ENCODE peak calls at places on chromosomes 7 and 10, in five cellular contexts. One of them, this sample, is unnamed.
A peak's percentile ranks its signal among the peaks of the same experiment; 100 is the strongest.

GRCh38 chr7:3897430-3898385 is 596.7 kb downstream of the SDK1 start:
- DNase-seq in spleen: no peak
- DNase-seq in K562: peak; percentile 45
- DNase-seq in Panc1: peak; percentile 35
- DNase-seq in HepG2: peak; percentile 29
- DNase-seq in this sample: no peak

GRCh38 chr7:18866359-18867036 is 250.9 kb downstream of the TWIST1 start:
- DNase-seq in spleen: no peak
- DNase-seq in K562: no peak
- DNase-seq in Panc1: peak; percentile 45
- DNase-seq in HepG2: no peak
- DNase-seq in this sample: no peak

GRCh38 chr10:35265435-35265834 is 70.9 kb upstream of the CCNY start:
- DNase-seq in spleen: no peak
- DNase-seq in K562: no peak
- DNase-seq in Panc1: no peak
- DNase-seq in HepG2: peak; percentile 15
- DNase-seq in this sample: peak; percentile 56

GRCh38 chr7:85065888-85066485 is 120.9 kb downstream of the SEMA3D start:
- DNase-seq in spleen: no peak
- DNase-seq in K562: no peak
- DNase-seq in Panc1: no peak
- DNase-seq in HepG2: no peak
- DNase-seq in this sample: no peak

GRCh38 chr10:12978885-12979284 is 22.6 kb downstream of the CCDC3 start:
- DNase-seq in spleen: no peak
- DNase-seq in K562: no peak
- DNase-seq in Panc1: no peak
- DNase-seq in HepG2: no peak
- DNase-seq in this sample: no peak

GRCh38 chr7:107879400-107880035 is 11.5 kb upstream of the DLD start:
- DNase-seq in spleen: no peak
- DNase-seq in K562: peak; percentile 57
- DNase-seq in Panc1: peak; percentile 56
- DNase-seq in HepG2: peak; percentile 49
- DNase-seq in this sample: no peak

GRCh38 chr7:1236132-1236655 is 3.5 kb downstream of the UNCX start:
- DNase-seq in spleen: no peak
- DNase-seq in K562: no peak
- DNase-seq in Panc1: no peak
- DNase-seq in HepG2: peak; percentile 20
- DNase-seq in this sample: no peak

GRCh38 chr7:126228356-126229061 is 1024.2 kb downstream of the GRM8 start:
- DNase-seq in spleen: no peak
- DNase-seq in K562: no peak
- DNase-seq in Panc1: no peak
- DNase-seq in HepG2: no peak
- DNase-seq in this sample: no peak

GRCh38 chr7:71408276-71408675 is 276.3 kb downstream of the GALNT17 start:
- DNase-seq in spleen: no peak
- DNase-seq in K562: no peak
- DNase-seq in Panc1: no peak
- DNase-seq in HepG2: no peak
- DNase-seq in this sample: no peak

GRCh38 chr10:88651131-88651541 is 13.1 kb upstream of the LIPF start:
- DNase-seq in spleen: no peak
- DNase-seq in K562: no peak
- DNase-seq in Panc1: peak; percentile 36
- DNase-seq in HepG2: no peak
- DNase-seq in this sample: no peak

GRCh38 chr7:137618748-137619147 is 228.0 kb downstream of the DGKI start:
- DNase-seq in spleen: no peak
- DNase-seq in K562: no peak
- DNase-seq in Panc1: no peak
- DNase-seq in HepG2: no peak
- DNase-seq in this sample: no peak

GRCh38 chr7:57388761-57389160 is 61.2 kb upstream of the ZNF716 start:
- DNase-seq in spleen: no peak
- DNase-seq in K562: no peak
- DNase-seq in Panc1: no peak
- DNase-seq in HepG2: no peak
- DNase-seq in this sample: no peak

GRCh38 chr10:45001382-45002148 is 842 bp downstream of the ZNF22 start:
- DNase-seq in spleen: peak; percentile 89
- DNase-seq in K562: peak; percentile 50
- DNase-seq in Panc1: peak; percentile 62
- DNase-seq in HepG2: no peak
- DNase-seq in this sample: peak; percentile 81

GRCh38 chr10:93030409-93030808 is 30.2 kb upstream of the CYP26C1 start:
- DNase-seq in spleen: no peak
- DNase-seq in K562: no peak
- DNase-seq in Panc1: no peak
- DNase-seq in HepG2: peak; percentile 20
- DNase-seq in this sample: no peak

GRCh38 chr7:11706666-11707605 is 125.1 kb downstream of the THSD7A start:
- DNase-seq in spleen: no peak
- DNase-seq in K562: no peak
- DNase-seq in Panc1: no peak
- DNase-seq in HepG2: no peak
- DNase-seq in this sample: peak; percentile 46

GRCh38 chr10:1255166-1255565 is 199.0 kb downstream of the WDR37 start:
- DNase-seq in spleen: peak; percentile 58
- DNase-seq in K562: no peak
- DNase-seq in Panc1: no peak
- DNase-seq in HepG2: no peak
- DNase-seq in this sample: no peak

GRCh38 chr10:123995461-123996131 is 97.8 kb downstream of the CHST15 start:
- DNase-seq in spleen: peak; percentile 91
- DNase-seq in K562: no peak
- DNase-seq in Panc1: peak; percentile 56
- DNase-seq in HepG2: peak; percentile 49
- DNase-seq in this sample: peak; percentile 83

GRCh38 chr10:48985621-48986158 is 46.0 kb upstream of the LRRC18 start:
- DNase-seq in spleen: no peak
- DNase-seq in K562: no peak
- DNase-seq in Panc1: no peak
- DNase-seq in HepG2: no peak
- DNase-seq in this sample: no peak

GRCh38 chr7:113629244-113629643 is 289.6 kb downstream of the PPP1R3A start:
- DNase-seq in spleen: no peak
- DNase-seq in K562: no peak
- DNase-seq in Panc1: no peak
- DNase-seq in HepG2: no peak
- DNase-seq in this sample: no peak

GRCh38 chr7:105352018-105352612 is 36.6 kb downstream of the SRPK2 start:
- DNase-seq in spleen: peak; percentile 87
- DNase-seq in K562: no peak
- DNase-seq in Panc1: no peak
- DNase-seq in HepG2: no peak
- DNase-seq in this sample: no peak

GRCh38 chr10:58755688-58756087 is 243.0 kb downstream of the BICC1 start:
- DNase-seq in spleen: no peak
- DNase-seq in K562: no peak
- DNase-seq in Panc1: no peak
- DNase-seq in HepG2: no peak
- DNase-seq in this sample: no peak

GRCh38 chr10:76779821-76780281 is 857.8 kb downstream of the KCNMA1 start:
- DNase-seq in spleen: no peak
- DNase-seq in K562: no peak
- DNase-seq in Panc1: no peak
- DNase-seq in HepG2: no peak
- DNase-seq in this sample: no peak

GRCh38 chr7:55545496-55545895 is 26.8 kb downstream of the VOPP1 start:
- DNase-seq in spleen: no peak
- DNase-seq in K562: no peak
- DNase-seq in Panc1: no peak
- DNase-seq in HepG2: no peak
- DNase-seq in this sample: no peak

GRCh38 chr7:106443156-106443555 is 158.4 kb upstream of the NAMPT start:
- DNase-seq in spleen: no peak
- DNase-seq in K562: no peak
- DNase-seq in Panc1: no peak
- DNase-seq in HepG2: no peak
- DNase-seq in this sample: no peak
- TF ChIP-seq POLR2AphosphoS5 in spleen: no peak
- TF ChIP-seq POLR2AphosphoS5 in K562: no peak
- TF ChIP-seq POLR2AphosphoS5 in Panc1: no peak
- TF ChIP-seq POLR2AphosphoS5 in HepG2: no peak
- TF ChIP-seq POLR2AphosphoS5 in this sample: no peak

DNA sequence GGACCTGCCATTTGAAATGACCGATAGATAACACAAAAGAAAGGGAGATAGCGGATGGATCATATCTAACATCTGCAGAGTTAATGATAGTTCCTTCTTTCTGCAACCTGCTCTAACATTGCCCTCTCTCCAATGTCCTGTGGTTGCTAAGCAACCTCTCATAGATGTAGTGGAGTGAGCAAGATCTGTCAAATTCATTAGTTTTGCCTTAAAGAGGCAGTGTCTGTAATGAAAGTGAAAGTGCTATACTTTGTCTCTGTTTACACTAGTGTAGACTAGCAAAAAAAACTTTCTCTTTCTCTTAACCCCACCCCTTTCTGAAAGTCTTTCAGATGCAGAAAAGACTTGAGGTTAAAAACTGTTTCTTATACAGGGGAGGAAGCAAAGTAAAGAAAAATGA is 1196.9 kb downstream of the SORCS3 start:
- DNase-seq in spleen: no peak
- DNase-seq in K562: no peak
- DNase-seq in Panc1: no peak
- DNase-seq in HepG2: peak; percentile 6
- DNase-seq in this sample: no peak
- TF ChIP-seq POLR2AphosphoS5 in spleen: no peak
- TF ChIP-seq POLR2AphosphoS5 in K562: no peak
- TF ChIP-seq POLR2AphosphoS5 in Panc1: no peak
- TF ChIP-seq POLR2AphosphoS5 in HepG2: no peak
- TF ChIP-seq POLR2AphosphoS5 in this sample: no peak

GRCh38 chr10:43399911-43400310 is 9.1 kb downstream of the HNRNPF start:
- DNase-seq in spleen: no peak
- DNase-seq in K562: no peak
- DNase-seq in Panc1: no peak
- DNase-seq in HepG2: no peak
- DNase-seq in this sample: no peak

GRCh38 chr10:43396928-43397624 is 11.9 kb downstream of the HNRNPF start:
- DNase-seq in spleen: peak; percentile 97
- DNase-seq in K562: no peak
- DNase-seq in Panc1: no peak
- DNase-seq in HepG2: peak; percentile 92
- DNase-seq in this sample: peak; percentile 95

GRCh38 chr10:43401627-43402026 is 7.4 kb downstream of the HNRNPF start:
- DNase-seq in spleen: no peak
- DNase-seq in K562: peak; percentile 12
- DNase-seq in Panc1: no peak
- DNase-seq in HepG2: no peak
- DNase-seq in this sample: no peak

GRCh38 chr10:43396061-43396927 is 12.7 kb downstream of the HNRNPF start:
- DNase-seq in spleen: peak; percentile 95
- DNase-seq in K562: peak; percentile 96
- DNase-seq in Panc1: no peak
- DNase-seq in HepG2: peak; percentile 79
- DNase-seq in this sample: peak; percentile 85

GRCh38 chr10:43398939-43399871 is 9.8 kb downstream of the HNRNPF start:
- DNase-seq in spleen: no peak
- DNase-seq in K562: peak; percentile 20
- DNase-seq in Panc1: no peak
- DNase-seq in HepG2: peak; percentile 79
- DNase-seq in this sample: no peak
- TF ChIP-seq POLR2AphosphoS5 in spleen: no peak
- TF ChIP-seq POLR2AphosphoS5 in K562: no peak
- TF ChIP-seq POLR2AphosphoS5 in Panc1: peak; percentile 2
- TF ChIP-seq POLR2AphosphoS5 in HepG2: no peak
- TF ChIP-seq POLR2AphosphoS5 in this sample: no peak

DNA sequence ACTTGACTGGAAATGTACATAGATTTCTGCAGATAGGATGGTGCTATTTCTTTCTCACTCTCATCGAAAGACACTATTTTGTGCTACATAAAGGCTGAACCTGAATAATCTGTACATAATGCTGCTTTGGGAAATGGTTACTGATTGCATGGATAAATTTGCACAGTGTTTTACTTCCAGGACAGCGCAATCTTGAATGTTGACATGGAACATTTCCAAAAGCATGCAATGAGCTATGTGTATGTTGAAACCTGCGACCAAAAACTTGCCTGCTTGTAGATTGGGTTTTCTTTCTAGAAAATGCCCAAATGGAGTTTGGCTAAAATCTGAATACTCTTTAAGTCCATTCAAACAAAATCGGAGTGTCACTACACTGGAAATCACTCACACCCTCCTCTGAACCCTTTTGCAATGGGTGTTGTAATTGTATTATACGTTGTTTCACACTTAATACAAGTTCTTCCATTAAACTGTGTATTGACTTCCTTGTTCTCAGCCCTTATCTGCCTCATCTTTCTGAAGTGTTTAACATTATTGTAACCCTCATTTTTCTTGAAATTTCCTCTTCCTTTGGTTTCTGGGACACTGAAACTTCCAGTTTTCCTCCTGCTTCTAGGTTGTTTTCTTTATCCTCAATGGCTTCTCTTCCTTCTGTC is 73.7 kb upstream of the CAPZA2 start:
- DNase-seq in spleen: no peak
- DNase-seq in K562: no peak
- DNase-seq in Panc1: no peak
- DNase-seq in HepG2: no peak
- DNase-seq in this sample: no peak
- TF ChIP-seq POLR2AphosphoS5 in spleen: no peak
- TF ChIP-seq POLR2AphosphoS5 in K562: no peak
- TF ChIP-seq POLR2AphosphoS5 in Panc1: no peak
- TF ChIP-seq POLR2AphosphoS5 in HepG2: no peak
- TF ChIP-seq POLR2AphosphoS5 in this sample: no peak